ENCODE peak calls at places on chromosomes 16 and 17, in seven cellular contexts. One of them, this sample, is unnamed.

GRCh38 chr16:55418586-55418985 is 60.4 kb upstream of the MMP2 start:
- DNase-seq in hepatocyte: peak
- DNase-seq in fibroblast of villous mesenchyme: peak
- DNase-seq in Calu3: no peak
- DNase-seq in tibial artery: no peak
- DNase-seq in pancreas: no peak
- DNase-seq in A549: no peak
- DNase-seq in this sample: peak

GRCh38 chr17:58333396-58334207 is 5.0 kb upstream of the TSPOAP1 start:
- DNase-seq in hepatocyte: no peak
- DNase-seq in fibroblast of villous mesenchyme: no peak
- DNase-seq in Calu3: no peak
- DNase-seq in tibial artery: no peak
- DNase-seq in pancreas: no peak
- DNase-seq in A549: no peak
- DNase-seq in this sample: no peak

GRCh38 chr16:89069920-89070319 is 23.7 kb upstream of the ACSF3 start:
- DNase-seq in hepatocyte: no peak
- DNase-seq in fibroblast of villous mesenchyme: no peak
- DNase-seq in Calu3: no peak
- DNase-seq in tibial artery: no peak
- DNase-seq in pancreas: no peak
- DNase-seq in A549: no peak
- DNase-seq in this sample: no peak

GRCh38 chr17:2798679-2799078 is 2.4 kb downstream of the RAP1GAP2 start:
- DNase-seq in hepatocyte: no peak
- DNase-seq in fibroblast of villous mesenchyme: no peak
- DNase-seq in Calu3: no peak
- DNase-seq in tibial artery: no peak
- DNase-seq in pancreas: no peak
- DNase-seq in A549: no peak
- DNase-seq in this sample: no peak

GRCh38 chr16:21159281-21159951 is 942 bp downstream of the LDAF1 start:
- DNase-seq in hepatocyte: peak
- DNase-seq in fibroblast of villous mesenchyme: no peak
- DNase-seq in Calu3: peak
- DNase-seq in tibial artery: peak
- DNase-seq in pancreas: peak
- DNase-seq in A549: no peak
- DNase-seq in this sample: no peak

GRCh38 chr16:24540575-24541240 is 1.3 kb downstream of the RBBP6 start:
- DNase-seq in hepatocyte: peak
- DNase-seq in fibroblast of villous mesenchyme: peak
- DNase-seq in Calu3: peak
- DNase-seq in tibial artery: no peak
- DNase-seq in pancreas: no peak
- DNase-seq in A549: peak
- DNase-seq in this sample: peak

GRCh38 chr16:2467301-2468141 is 3.6 kb upstream of the NTN3 start:
- DNase-seq in hepatocyte: peak
- DNase-seq in fibroblast of villous mesenchyme: peak
- DNase-seq in Calu3: peak
- DNase-seq in tibial artery: peak
- DNase-seq in pancreas: peak
- DNase-seq in A549: peak
- DNase-seq in this sample: peak

GRCh38 chr16:58128721-58129096 is 472 bp downstream of the CFAP20 start:
- DNase-seq in hepatocyte: peak
- DNase-seq in fibroblast of villous mesenchyme: no peak
- DNase-seq in Calu3: peak
- DNase-seq in tibial artery: no peak
- DNase-seq in pancreas: no peak
- DNase-seq in A549: no peak
- DNase-seq in this sample: no peak

GRCh38 chr16:83271123-83271522 is 536.7 kb upstream of the HSBP1 start:
- DNase-seq in hepatocyte: no peak
- DNase-seq in fibroblast of villous mesenchyme: no peak
- DNase-seq in Calu3: no peak
- DNase-seq in tibial artery: no peak
- DNase-seq in pancreas: no peak
- DNase-seq in A549: no peak
- DNase-seq in this sample: no peak

GRCh38 chr17:65254166-65254565 is 117.0 kb downstream of the RGS9 start:
- DNase-seq in hepatocyte: peak
- DNase-seq in fibroblast of villous mesenchyme: peak
- DNase-seq in Calu3: no peak
- DNase-seq in tibial artery: no peak
- DNase-seq in pancreas: no peak
- DNase-seq in A549: no peak
- DNase-seq in this sample: peak

GRCh38 chr17:77842148-77842905 is 116.2 kb upstream of the TNRC6C start:
- DNase-seq in hepatocyte: no peak
- DNase-seq in fibroblast of villous mesenchyme: no peak
- DNase-seq in Calu3: peak
- DNase-seq in tibial artery: peak
- DNase-seq in pancreas: no peak
- DNase-seq in A549: no peak
- DNase-seq in this sample: peak

GRCh38 chr17:15341385-15341849 is at the start of gene TEKT3:
- DNase-seq in hepatocyte: peak
- DNase-seq in fibroblast of villous mesenchyme: peak
- DNase-seq in Calu3: peak
- DNase-seq in tibial artery: peak
- DNase-seq in pancreas: peak
- DNase-seq in A549: peak
- DNase-seq in this sample: peak

GRCh38 chr16:27639588-27640276 is 89.8 kb downstream of the KATNIP start:
- DNase-seq in hepatocyte: peak
- DNase-seq in fibroblast of villous mesenchyme: peak
- DNase-seq in Calu3: peak
- DNase-seq in tibial artery: no peak
- DNase-seq in pancreas: no peak
- DNase-seq in A549: peak
- DNase-seq in this sample: peak

GRCh38 chr17:60443713-60444112 is 21.4 kb downstream of the CHCT1 start:
- DNase-seq in hepatocyte: no peak
- DNase-seq in fibroblast of villous mesenchyme: no peak
- DNase-seq in Calu3: no peak
- DNase-seq in tibial artery: no peak
- DNase-seq in pancreas: no peak
- DNase-seq in A549: no peak
- DNase-seq in this sample: no peak

DNA sequence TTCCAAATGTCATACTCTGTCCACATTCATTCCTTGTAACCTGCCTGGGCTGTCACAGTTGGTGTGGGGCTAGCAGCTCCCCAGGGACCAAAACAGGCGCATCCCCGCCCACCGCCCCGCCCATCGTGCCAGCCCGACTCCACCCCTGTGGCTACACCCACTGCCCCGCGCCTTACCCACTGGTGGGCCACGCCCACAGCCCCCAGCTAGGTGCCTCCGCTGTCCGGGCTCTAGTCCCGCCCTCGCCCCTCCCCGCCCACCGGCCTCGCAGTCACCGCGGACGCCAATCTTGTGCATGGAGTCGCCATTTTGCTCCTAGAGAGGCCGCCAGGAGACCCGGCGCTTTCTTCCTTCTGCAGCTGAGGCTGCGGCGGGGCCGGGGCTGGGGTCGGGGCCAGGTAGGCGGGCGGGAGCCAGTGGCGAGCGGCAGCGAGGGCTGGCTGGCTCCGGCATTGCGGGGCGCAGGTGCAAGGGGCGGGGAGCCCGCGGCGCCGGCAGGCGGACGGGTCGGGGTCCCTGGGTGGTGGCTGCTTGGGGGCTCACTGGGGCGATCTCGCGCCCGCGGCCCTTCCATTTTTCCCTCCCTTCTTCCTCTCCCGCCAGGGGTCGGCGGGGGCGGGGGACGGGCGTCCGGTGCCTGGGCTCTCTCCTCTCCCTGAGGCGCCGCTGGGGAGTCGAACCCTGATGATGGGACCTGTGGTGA is at the start of gene PRPSAP2:
- DNase-seq in hepatocyte: peak
- DNase-seq in fibroblast of villous mesenchyme: peak
- DNase-seq in Calu3: peak
- DNase-seq in tibial artery: peak
- DNase-seq in pancreas: peak
- DNase-seq in A549: peak
- DNase-seq in this sample: peak
- TF ChIP-seq CTCF in hepatocyte: no peak
- TF ChIP-seq CTCF in fibroblast of villous mesenchyme: no peak
- TF ChIP-seq CTCF in Calu3: no peak
- TF ChIP-seq CTCF in tibial artery: no peak
- TF ChIP-seq CTCF in pancreas: no peak
- TF ChIP-seq CTCF in A549: no peak
- TF ChIP-seq CTCF in this sample: no peak

GRCh38 chr17:29151567-29151966 is 28.6 kb downstream of the MYO18A start:
- DNase-seq in hepatocyte: no peak
- DNase-seq in fibroblast of villous mesenchyme: peak
- DNase-seq in Calu3: peak
- DNase-seq in tibial artery: no peak
- DNase-seq in pancreas: no peak
- DNase-seq in A549: peak
- DNase-seq in this sample: peak

GRCh38 chr17:29148257-29148789 is 31.9 kb downstream of the MYO18A start:
- DNase-seq in hepatocyte: no peak
- DNase-seq in fibroblast of villous mesenchyme: no peak
- DNase-seq in Calu3: no peak
- DNase-seq in tibial artery: no peak
- DNase-seq in pancreas: no peak
- DNase-seq in A549: peak
- DNase-seq in this sample: no peak

GRCh38 chr17:29149431-29150064 is 30.6 kb downstream of the MYO18A start:
- DNase-seq in hepatocyte: no peak
- DNase-seq in fibroblast of villous mesenchyme: no peak
- DNase-seq in Calu3: no peak
- DNase-seq in tibial artery: peak
- DNase-seq in pancreas: no peak
- DNase-seq in A549: no peak
- DNase-seq in this sample: peak

GRCh38 chr17:29148790-29149430 is 31.3 kb downstream of the MYO18A start:
- DNase-seq in hepatocyte: peak
- DNase-seq in fibroblast of villous mesenchyme: peak
- DNase-seq in Calu3: peak
- DNase-seq in tibial artery: peak
- DNase-seq in pancreas: peak
- DNase-seq in A549: peak
- DNase-seq in this sample: peak

GRCh38 chr17:29150191-29150590 is 30.0 kb downstream of the MYO18A start:
- DNase-seq in hepatocyte: no peak
- DNase-seq in fibroblast of villous mesenchyme: no peak
- DNase-seq in Calu3: no peak
- DNase-seq in tibial artery: no peak
- DNase-seq in pancreas: no peak
- DNase-seq in A549: no peak
- DNase-seq in this sample: no peak
- TF ChIP-seq CTCF in hepatocyte: no peak
- TF ChIP-seq CTCF in fibroblast of villous mesenchyme: no peak
- TF ChIP-seq CTCF in Calu3: no peak
- TF ChIP-seq CTCF in tibial artery: no peak
- TF ChIP-seq CTCF in pancreas: no peak
- TF ChIP-seq CTCF in A549: no peak
- TF ChIP-seq CTCF in this sample: no peak

GRCh38 chr17:17497065-17497844 is 1.1 kb upstream of the RASD1 start:
- DNase-seq in hepatocyte: no peak
- DNase-seq in fibroblast of villous mesenchyme: no peak
- DNase-seq in Calu3: no peak
- DNase-seq in tibial artery: peak
- DNase-seq in pancreas: no peak
- DNase-seq in A549: no peak
- DNase-seq in this sample: no peak

GRCh38 chr17:17493986-17494466 is 2.2 kb downstream of the RASD1 start:
- DNase-seq in hepatocyte: no peak
- DNase-seq in fibroblast of villous mesenchyme: no peak
- DNase-seq in Calu3: no peak
- DNase-seq in tibial artery: no peak
- DNase-seq in pancreas: no peak
- DNase-seq in A549: no peak
- DNase-seq in this sample: no peak

GRCh38 chr17:17494499-17495447 is 1.4 kb downstream of the RASD1 start:
- DNase-seq in hepatocyte: peak
- DNase-seq in fibroblast of villous mesenchyme: peak
- DNase-seq in Calu3: no peak
- DNase-seq in tibial artery: peak
- DNase-seq in pancreas: peak
- DNase-seq in A549: no peak
- DNase-seq in this sample: peak

GRCh38 chr17:17496189-17497064 is at the start of gene RASD1:
- DNase-seq in hepatocyte: peak
- DNase-seq in fibroblast of villous mesenchyme: peak
- DNase-seq in Calu3: peak
- DNase-seq in tibial artery: peak
- DNase-seq in pancreas: peak
- DNase-seq in A549: peak
- DNase-seq in this sample: peak

GRCh38 chr17:17495448-17496188 is 577 bp downstream of the RASD1 start:
- DNase-seq in hepatocyte: peak
- DNase-seq in fibroblast of villous mesenchyme: peak
- DNase-seq in Calu3: no peak
- DNase-seq in tibial artery: peak
- DNase-seq in pancreas: peak
- DNase-seq in A549: no peak
- DNase-seq in this sample: peak
- TF ChIP-seq CTCF in hepatocyte: no peak
- TF ChIP-seq CTCF in fibroblast of villous mesenchyme: no peak
- TF ChIP-seq CTCF in Calu3: no peak
- TF ChIP-seq CTCF in tibial artery: no peak
- TF ChIP-seq CTCF in pancreas: no peak
- TF ChIP-seq CTCF in A549: no peak
- TF ChIP-seq CTCF in this sample: no peak

DNA sequence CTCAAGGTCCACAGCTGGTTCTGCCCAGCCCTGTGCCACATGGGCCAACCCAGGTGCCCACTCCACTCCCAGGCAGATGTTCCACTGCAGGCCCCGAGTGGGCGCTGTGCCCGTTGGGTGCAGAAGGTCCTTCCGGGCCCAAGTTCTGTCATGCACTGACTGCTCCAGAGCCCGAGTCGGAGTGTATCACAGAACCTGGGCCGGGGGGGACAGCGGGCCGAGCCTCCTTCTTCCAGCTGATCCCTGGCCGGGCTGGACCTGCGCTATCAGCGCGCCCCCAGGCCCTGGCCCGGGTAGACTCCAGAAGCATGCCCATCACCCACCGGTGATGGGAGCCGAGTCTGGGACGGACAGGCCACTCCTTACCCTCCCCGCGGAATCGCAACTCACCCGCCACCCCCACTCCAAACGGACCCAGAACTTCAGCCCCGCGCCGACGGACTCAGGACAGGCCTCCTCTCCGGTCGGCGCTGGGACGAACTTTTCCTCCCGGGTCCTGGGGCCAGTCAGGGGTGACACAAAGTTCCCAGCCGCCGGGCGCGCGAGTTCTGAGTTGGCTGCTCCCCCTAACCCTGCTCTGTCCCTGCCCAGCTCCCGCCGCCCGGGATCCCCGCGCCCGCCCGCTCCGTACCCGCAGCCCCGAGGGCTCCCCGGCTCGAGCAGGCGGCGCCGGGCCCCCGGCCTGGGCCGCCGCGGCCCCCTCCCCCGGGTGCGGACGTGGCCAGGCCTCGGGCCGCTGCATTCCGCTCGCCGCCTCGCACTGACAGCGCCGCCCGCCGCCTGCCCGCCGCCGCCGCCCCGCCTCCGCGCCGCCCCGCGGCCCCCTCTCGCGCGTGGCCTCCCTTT is at the start of gene COPZ2:
- DNase-seq in hepatocyte: peak
- DNase-seq in fibroblast of villous mesenchyme: peak
- DNase-seq in Calu3: peak
- DNase-seq in tibial artery: peak
- DNase-seq in pancreas: peak
- DNase-seq in A549: peak
- DNase-seq in this sample: peak
- TF ChIP-seq CTCF in hepatocyte: peak
- TF ChIP-seq CTCF in fibroblast of villous mesenchyme: peak
- TF ChIP-seq CTCF in Calu3: peak
- TF ChIP-seq CTCF in tibial artery: peak
- TF ChIP-seq CTCF in pancreas: peak
- TF ChIP-seq CTCF in A549: peak
- TF ChIP-seq CTCF in this sample: peak